ENCODE peak calls at places on chromosomes 4 and X, in six cellular contexts. F is SK-N-SH, V is psoas muscle, B is mesendoderm, X is transverse colon, Y is adipocyte. L is an unnamed sample. For H3K4me1, the result is how much of the 10 kb centered on the place peaks cover.

GRCh38 chrX:71859637-71860036 is 51.0 kb upstream of the NHSL2 start:
- DNase-seq in V (no peak), F (no peak), Y (peak), X (no peak), B (peak), L (no peak)

GRCh38 chrX:18758166-18758932 is 50.9 kb downstream of the PPEF1 start:
- DNase-seq in V (no peak), Y (no peak), F (no peak), B (peak), X (no peak), L (no peak)

GRCh38 chrX:120452131-120452530 is 17.0 kb downstream of the LAMP2 start:
- DNase-seq in V (no peak), F (peak), Y (peak), B (peak), X (no peak), L (no peak)

GRCh38 chr4:24794111-24794860 is 1.1 kb upstream of the SOD3 start:
- DNase-seq in F (no peak), V (peak), B (peak), Y (no peak), X (peak), L (peak)

GRCh38 chr4:174036563-174036962 is 246.9 kb downstream of the FBXO8 start:
- DNase-seq in F (no peak), Y (no peak), X (no peak), V (no peak), B (no peak), L (no peak)

GRCh38 chr4:182010876-182011275 is 232.3 kb upstream of the TENM3 start:
- DNase-seq in F (no peak), Y (peak), V (no peak), B (no peak), X (no peak), L (no peak)

GRCh38 chr4:169621754-169622481 is 1.5 kb downstream of the CLCN3 start:
- DNase-seq in Y (peak), F (peak), V (no peak), X (no peak), B (no peak), L (no peak)

GRCh38 chr4:4384837-4385236 is 2.1 kb upstream of the NSG1 start:
- DNase-seq in Y (no peak), X (no peak), F (peak), B (peak), V (peak), L (no peak)

GRCh38 chrX:35098419-35098818 is 155.8 kb downstream of the FAM47B start:
- DNase-seq in F (no peak), X (no peak), B (no peak), V (no peak), Y (peak), L (no peak)

GRCh38 chrX:133638285-133638684 is 223.0 kb upstream of the GPC4 start:
- DNase-seq in V (no peak), F (no peak), X (no peak), B (no peak), Y (no peak), L (no peak)

GRCh38 chr4:158826882-158827281 is 58.1 kb downstream of the FNIP2 start:
- DNase-seq in Y (no peak), V (no peak), F (no peak), B (no peak), X (peak), L (no peak)

GRCh38 chr4:68447201-68447600 is at the start of gene TMPRSS11E:
- DNase-seq in Y (no peak), X (no peak), F (no peak), B (peak), V (no peak), L (no peak)

GRCh38 chrX:53088136-53088974 is 5.6 kb upstream of the KANTR start:
- DNase-seq in X (peak), F (peak), B (peak), Y (peak), V (peak), L (peak)

GRCh38 chr4:53688186-53688790 is 97.0 kb upstream of the LNX1 start:
- DNase-seq in V (no peak), X (no peak), Y (peak), B (no peak), F (peak), L (peak)

GRCh38 chrX:107629533-107629909 is 1.2 kb downstream of the PRPS1 start:
- DNase-seq in B (peak), X (no peak), Y (peak), F (peak), V (no peak), L (no peak)

GRCh38 chr4:7108046-7108625 is 40.3 kb upstream of the GRPEL1 start:
- DNase-seq in Y (no peak), V (peak), X (no peak), F (peak), B (no peak), L (no peak)
- H3K4me3 ChIP-seq in Y (no peak), V (no peak), X (no peak), F (no peak), B (no peak), L (no peak)

DNA sequence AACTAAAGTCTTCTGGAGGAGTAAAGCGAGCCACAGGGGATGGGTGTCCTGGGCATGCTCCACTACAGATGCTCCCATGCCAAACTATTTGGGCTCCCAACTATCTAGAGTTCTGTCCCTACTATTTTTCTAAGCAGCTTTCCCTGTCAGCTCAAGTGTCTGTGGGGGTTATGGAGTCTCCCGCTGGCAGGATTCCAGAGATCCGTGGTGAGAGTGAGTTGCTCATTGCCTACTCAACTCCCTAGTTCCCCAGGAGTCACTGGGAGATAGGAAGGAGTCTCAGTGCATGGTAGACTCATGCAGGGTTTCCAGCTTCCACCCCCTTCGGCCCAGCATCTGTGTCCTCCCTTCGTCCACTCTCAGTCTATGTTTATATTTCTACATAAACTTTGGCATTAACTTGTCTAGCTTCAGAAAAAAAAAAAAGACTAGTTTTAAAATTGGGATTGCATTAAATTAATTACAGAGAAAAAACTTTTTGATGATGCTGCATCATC is 55.1 kb upstream of the INPP4B start:
- DNase-seq in Y (no peak), V (no peak), F (no peak), X (no peak), B (no peak), L (no peak)
- H3K4me1 ChIP-seq in Y (under half), V (under half), F (under half), X (under half), B (under half), L (under half)

GRCh38 chr4:41802590-41802989 is 54.1 kb upstream of the PHOX2B start:
- DNase-seq in V (no peak), F (no peak), X (no peak), B (no peak), Y (no peak), L (no peak)

GRCh38 chr4:41806807-41807206 is 58.3 kb upstream of the PHOX2B start:
- DNase-seq in Y (no peak), X (no peak), B (no peak), V (no peak), F (no peak), L (no peak)
- H3K4me3 ChIP-seq in Y (no peak), X (no peak), B (no peak), V (no peak), F (no peak), L (no peak)

DNA sequence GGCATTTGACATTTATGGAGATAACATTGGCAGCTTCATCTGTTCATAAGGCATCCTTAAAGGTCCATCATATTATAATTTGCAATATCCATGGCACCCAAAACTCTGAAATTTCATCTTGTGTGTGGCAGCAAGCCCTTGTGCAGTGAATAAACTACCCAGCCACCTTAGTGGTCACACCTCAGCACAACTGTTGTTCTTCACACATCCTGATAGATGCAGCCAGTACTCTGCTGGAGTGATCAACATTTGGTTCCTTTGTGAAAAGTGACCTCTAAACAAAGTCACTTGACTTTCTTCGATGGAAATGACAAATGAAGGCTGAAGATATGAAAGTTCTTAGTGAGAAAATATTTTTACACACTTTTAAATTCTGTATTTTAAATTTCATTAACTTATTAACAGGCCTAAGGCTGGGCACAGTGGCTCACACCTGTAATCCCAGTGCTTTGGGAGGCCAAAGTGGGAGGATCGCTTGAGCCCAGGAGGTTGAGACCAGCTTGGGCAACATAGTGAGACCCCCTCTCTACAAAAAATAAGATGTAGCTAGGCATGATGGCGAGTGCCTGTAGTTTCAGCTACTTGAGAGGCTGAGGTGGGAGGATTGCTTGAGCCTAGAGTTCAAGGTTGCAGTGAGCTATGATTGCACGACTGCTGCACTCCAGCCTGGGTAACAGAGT is 161.4 kb downstream of the SPRY1 start:
- DNase-seq in B (peak), F (no peak), V (no peak), Y (no peak), X (no peak), L (no peak)
- H3K4me1 ChIP-seq in B (under half), F (under half), V (under half), Y (under half), X (under half), L (under half)